ENCODE peak calls at places on chromosomes 7 and 10, in five cellular contexts. W, L, Z, I and A are unnamed samples. For H3K4me1, the result is how much of the 10 kb centered on the place peaks cover.

GRCh38 chr10:90723416-90724068 is 134.3 kb downstream of the HTR7 start:
- DNase-seq in L (no peak), W (no peak), I (no peak), Z (no peak), A (no peak)

GRCh38 chr10:3848768-3849643 is 64.0 kb upstream of the KLF6 start:
- DNase-seq in Z (peak), I (no peak), W (no peak), L (peak), A (no peak)

GRCh38 chr7:137209151-137209822 is 134.2 kb downstream of the PTN start:
- DNase-seq in Z (peak), W (no peak), L (no peak), I (no peak), A (no peak)

GRCh38 chr7:24825315-24825917 is 68.2 kb upstream of the GSDME start:
- DNase-seq in L (peak), I (no peak), W (no peak), Z (no peak), A (no peak)

GRCh38 chr10:8013011-8013410 is 41.5 kb upstream of the GATA3 start:
- DNase-seq in Z (no peak), I (no peak), L (no peak), W (no peak), A (no peak)

GRCh38 chr10:120969219-120969645 is 118.1 kb downstream of the WDR11 start:
- DNase-seq in L (no peak), I (no peak), W (no peak), Z (no peak), A (no peak)

GRCh38 chr10:96380821-96381220 is 22.0 kb upstream of the OPALIN start:
- DNase-seq in L (peak), Z (no peak), W (no peak), I (peak), A (no peak)

GRCh38 chr10:87092861-87093460 is 1.7 kb downstream of the GLUD1 start:
- DNase-seq in L (peak), Z (peak), I (peak), W (no peak), A (no peak)

GRCh38 chr7:1113548-1113885 is 25.6 kb downstream of the GPER1 start:
- DNase-seq in I (no peak), L (no peak), Z (no peak), W (no peak), A (no peak)

GRCh38 chr7:135879238-135879637 is 97.9 kb downstream of the MTPN start:
- DNase-seq in I (no peak), W (no peak), L (peak), Z (peak), A (no peak)

GRCh38 chr7:148809856-148810255 is 74.2 kb downstream of the EZH2 start:
- DNase-seq in L (no peak), I (no peak), Z (no peak), W (no peak), A (no peak)

GRCh38 chr10:17643339-17643754 is 604 bp upstream of the STAM start:
- DNase-seq in W (no peak), I (peak), Z (peak), L (peak), A (peak)

GRCh38 chr7:39304683-39305405 is 261.4 kb upstream of the YAE1 start:
- DNase-seq in W (no peak), I (no peak), L (peak), Z (no peak), A (no peak)

GRCh38 chr7:107277331-107277730 is 108.5 kb downstream of the HBP1 start:
- DNase-seq in Z (peak), W (no peak), L (no peak), I (no peak), A (no peak)

GRCh38 chr10:29585488-29585976 is 49.2 kb downstream of the SVIL start:
- DNase-seq in I (no peak), Z (peak), L (peak), W (no peak), A (peak)

GRCh38 chr10:5996696-5997095 is 19.4 kb upstream of the IL15RA start:
- DNase-seq in W (no peak), Z (no peak), I (no peak), L (no peak), A (no peak)

GRCh38 chr7:68770649-68771048 is 827.6 kb upstream of the AUTS2 start:
- DNase-seq in L (peak), I (peak), W (peak), Z (no peak), A (no peak)

GRCh38 chr10:96287392-96288105 is 16.2 kb upstream of the BLNK start:
- DNase-seq in Z (no peak), I (peak), W (no peak), L (no peak), A (no peak)

GRCh38 chr7:5677538-5678294 is 103.7 kb downstream of the RNF216 start:
- DNase-seq in I (peak), Z (peak), L (peak), W (peak), A (peak)

GRCh38 chr7:5679741-5680473 is 101.6 kb downstream of the RNF216 start:
- DNase-seq in L (no peak), W (no peak), Z (no peak), I (peak), A (no peak)

GRCh38 chr7:5678295-5679046 is 103.0 kb downstream of the RNF216 start:
- DNase-seq in Z (no peak), L (no peak), W (no peak), I (no peak), A (no peak)

GRCh38 chr7:5681423-5681822 is 100.0 kb downstream of the RNF216 start:
- DNase-seq in I (no peak), L (no peak), Z (no peak), W (no peak), A (no peak)

DNA sequence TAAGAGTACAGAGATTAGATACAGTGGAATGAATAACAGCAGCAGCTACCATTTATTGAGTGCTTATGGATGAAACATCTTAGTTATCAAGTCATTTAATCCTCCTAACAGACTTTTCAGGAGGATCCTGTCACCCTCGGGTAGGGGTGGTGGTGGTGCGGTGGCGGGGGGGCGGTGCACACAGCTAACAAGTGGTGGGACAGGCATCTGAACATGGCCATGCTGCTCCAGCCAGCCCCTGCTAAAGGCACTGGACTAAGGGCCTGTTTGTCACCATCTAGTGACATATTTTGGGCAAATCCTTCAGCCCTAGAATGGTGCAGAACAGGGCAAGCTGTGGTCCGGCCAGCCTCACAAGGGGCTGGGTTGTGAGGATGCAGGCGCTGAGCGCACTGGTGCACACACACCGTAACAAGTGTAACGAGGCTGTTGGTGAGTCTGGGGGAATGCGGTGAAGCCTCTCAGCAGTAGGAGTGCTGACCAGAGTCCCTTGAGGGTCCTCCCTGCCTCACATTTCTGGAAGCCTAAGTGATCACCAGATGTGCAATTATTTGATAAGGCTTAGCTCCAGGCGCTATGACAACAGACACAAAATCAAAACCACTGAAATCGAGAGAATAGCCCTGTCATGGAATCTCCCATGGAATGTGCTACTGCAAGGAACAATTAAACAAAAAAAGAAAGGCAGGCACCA is 102.3 kb downstream of the RNF216 start:
- DNase-seq in L (no peak), Z (no peak), I (no peak), W (no peak), A (no peak)
- H3K4me1 ChIP-seq in L (under half), Z (under half), I (under half), W (under half), A (under half)

DNA sequence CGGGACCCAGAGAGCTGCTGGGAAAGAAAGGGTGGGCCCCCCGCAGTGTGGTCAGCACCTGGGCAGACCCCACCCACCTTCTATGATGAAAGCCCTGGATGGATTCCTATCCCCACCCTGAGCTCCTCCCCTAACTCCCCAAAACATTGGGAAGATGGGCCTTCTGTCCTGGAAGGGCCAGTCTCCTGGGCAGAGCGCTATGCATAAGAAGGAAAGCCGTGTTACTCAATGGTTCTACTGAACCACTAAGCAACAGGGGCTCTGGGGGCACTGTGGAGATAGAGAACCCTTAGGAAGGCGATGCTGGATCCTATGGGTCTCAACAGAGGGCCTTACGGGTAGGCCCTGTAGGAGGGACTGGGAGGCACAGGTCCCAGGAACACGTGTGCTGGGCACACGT is 30.7 kb upstream of the INSIG1 start:
- DNase-seq in I (no peak), W (no peak), L (no peak), Z (no peak), A (no peak)
- H3K4me3 ChIP-seq in I (no peak), W (no peak), L (no peak), Z (no peak), A (no peak)

DNA sequence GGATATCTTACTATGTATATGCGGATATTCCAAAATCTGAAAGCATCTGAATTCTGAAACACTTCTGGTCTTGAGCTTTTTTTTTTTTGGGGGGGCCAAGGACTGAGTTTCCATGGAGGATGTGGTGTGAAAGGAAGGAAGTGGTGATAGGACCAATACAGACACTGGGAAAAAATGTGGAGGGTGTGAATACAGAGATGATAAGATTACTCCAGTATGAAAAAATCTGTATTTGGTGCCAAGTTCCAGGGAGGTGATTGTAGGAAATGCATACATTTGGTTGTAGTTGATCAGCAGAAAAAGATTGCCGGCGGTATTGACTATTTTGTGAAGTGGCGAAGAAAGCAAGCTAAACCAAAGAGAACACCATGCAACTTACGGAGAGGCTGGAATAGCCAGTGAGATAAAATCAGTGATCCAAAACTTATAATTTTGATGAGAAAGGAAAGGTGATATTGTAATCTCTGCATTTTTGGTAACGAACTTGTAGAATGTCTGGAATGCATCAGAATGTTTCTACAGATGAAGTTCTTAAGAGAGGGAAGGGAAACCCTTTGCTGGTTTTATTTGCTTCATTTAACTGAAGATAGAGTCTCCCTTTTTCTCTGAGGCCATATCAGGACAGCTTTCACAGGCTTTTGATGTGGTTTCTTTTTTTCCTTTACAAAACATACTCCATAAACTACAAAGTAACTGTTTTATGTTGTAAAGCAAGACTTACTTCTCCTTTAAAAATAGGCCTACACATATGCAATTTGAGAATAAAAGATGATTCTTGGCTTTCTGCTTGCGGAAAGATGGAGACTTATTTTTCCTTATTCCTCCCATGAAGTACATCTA is 6.0 kb downstream of the WDR37 start:
- DNase-seq in W (no peak), I (no peak), L (peak), Z (peak), A (no peak)
- H3K4me1 ChIP-seq in W (under half), I (under half), L (under half), Z (under half), A (under half)

DNA sequence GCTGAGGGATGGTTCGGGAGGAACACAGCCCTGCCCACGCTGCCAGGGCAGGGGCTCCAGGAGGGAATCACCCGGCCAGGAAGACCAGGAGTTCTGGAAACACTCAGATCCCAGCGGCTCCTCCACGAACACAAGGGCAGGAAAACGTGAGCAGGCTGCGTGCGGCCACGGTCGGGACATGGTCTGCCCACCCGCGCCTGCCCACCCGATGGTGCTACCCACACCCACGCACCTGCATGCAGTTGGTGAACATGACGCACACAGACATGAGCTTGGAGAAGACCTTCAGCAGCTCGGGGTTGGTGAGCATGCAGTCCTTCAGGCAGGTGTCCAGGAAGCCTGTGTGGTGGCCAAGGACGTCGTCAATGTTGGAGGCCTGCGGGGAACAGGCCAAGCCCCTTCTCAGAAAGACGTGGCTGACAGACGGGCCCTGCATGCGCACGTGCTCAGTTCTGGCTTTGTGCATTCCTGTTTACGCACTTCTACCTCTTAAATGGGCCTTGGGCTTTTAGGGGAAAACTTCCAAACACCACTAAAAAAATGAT is 6.2 kb upstream of the ADAM8 start:
- DNase-seq in L (no peak), W (no peak), I (no peak), Z (no peak), A (no peak)
- H3K4me3 ChIP-seq in L (no peak), W (no peak), I (no peak), Z (no peak), A (no peak)

DNA sequence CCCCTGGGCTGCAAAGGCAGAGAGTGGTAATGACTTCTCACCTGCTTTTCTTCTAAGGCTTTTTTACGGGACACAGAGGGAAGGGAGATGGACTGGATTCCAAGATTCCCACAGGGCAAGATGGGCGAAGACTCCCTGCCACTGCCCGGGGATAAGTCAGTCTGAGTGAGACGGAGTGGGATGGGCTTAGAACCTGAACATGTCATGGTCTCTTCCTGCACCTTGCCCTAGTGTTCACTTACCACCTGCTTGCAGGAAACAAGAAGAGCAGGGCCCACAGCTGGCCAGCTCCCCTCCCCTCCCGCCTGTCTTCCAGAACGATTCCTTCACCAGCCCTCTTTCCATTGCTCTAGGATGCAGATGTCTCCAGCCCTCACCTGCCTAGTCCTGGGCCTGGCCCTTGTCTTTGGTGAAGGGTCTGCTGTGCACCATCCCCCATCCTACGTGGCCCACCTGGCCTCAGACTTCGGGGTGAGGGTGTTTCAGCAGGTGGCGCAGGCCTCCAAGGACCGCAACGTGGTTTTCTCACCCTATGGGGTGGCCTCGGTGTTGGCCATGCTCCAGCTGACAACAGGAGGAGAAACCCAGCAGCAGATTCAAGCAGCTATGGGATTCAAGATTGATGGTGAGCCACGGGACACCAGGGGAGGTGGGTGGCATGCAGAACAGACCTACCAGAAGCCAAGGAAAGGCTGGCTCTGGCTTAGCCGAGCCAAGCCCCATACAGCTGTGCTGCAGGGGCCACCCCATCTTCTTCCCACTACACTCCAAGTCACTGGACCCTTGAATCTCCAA is 1.3 kb downstream of the SERPINE1 start:
- DNase-seq in L (peak), W (no peak), Z (no peak), I (no peak), A (no peak)
- H3K4me1 ChIP-seq in L (half or more), W (under half), Z (under half), I (under half), A (under half)

DNA sequence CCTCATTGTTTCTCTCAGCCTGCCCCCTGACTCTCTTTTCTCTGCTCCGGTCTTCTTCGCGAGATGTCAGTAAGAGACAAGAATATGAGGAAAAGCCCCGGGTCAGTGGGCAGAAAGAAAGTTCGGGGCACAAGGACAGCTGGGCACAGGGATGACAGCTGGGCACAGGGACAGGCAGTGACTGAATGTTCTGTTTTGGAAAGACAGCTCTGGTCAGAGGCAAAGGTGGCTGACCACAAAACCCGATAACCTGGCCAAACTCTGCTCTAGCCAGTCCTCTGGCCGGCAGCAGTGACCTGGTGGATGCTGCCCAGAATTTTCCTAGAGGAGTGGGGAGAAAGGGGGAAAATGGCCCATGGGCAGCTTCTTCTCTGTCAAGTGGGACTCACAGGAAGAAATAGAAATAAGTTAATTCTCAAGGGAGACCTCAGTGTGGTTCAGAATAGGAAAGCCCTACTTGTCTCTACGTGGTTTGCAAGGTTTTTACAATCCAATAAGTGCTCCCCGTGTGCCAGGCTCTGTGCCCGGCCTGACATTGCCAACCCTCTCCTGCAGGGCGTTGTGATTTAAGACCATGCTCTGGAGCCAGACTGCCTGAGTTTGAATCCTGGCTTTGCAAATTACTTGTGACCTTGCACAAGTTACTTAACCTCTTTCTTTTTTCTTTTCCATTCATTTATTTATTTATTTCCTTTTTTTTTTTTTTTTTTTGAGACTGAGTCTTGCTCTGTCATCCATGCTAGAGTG is 110.6 kb upstream of the ZNF716 start:
- DNase-seq in W (no peak), L (no peak), I (no peak), Z (no peak), A (no peak)
- H3K4me3 ChIP-seq in W (no peak), L (no peak), I (no peak), Z (no peak), A (no peak)

DNA sequence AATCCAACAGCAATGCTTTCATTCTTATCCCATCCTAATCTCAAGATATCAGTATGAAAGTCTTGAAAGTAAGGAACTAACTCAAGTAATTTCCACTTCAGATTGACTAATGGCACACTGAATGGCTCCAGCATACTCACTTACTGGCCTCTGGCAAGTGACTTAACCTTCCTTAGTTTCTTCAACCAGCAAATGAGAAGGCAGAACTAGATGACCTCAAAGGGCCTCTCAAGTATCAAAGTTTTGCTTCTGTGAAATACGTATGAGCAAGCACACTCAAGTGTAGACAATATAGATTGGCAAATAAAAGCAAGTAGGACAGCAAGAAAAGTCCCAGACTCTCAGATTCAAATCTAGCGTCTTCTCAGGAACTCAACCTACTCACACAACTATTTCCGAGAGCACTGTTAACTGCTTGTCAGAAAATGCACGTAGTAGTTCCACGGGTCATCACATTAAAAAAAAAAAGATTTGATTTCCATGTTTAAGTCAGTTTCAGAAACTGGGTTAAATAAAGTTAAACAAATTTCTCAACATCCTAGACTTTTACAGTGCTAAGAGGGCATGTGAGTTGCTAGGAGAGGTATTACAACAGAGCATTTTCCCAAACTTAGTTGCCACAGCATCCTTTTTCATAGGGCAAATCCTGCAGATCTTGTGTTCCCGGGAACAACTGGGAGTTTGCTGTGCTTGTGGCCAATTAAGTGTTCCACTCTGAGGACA is 276.9 kb upstream of the KLF14 start:
- DNase-seq in Z (peak), W (no peak), I (no peak), L (peak), A (no peak)
- H3K4me1 ChIP-seq in Z (under half), W (under half), I (under half), L (half or more), A (under half)

GRCh38 chr7:18566205-18566604 is 70.7 kb downstream of the HDAC9 start:
- DNase-seq in Z (no peak), I (no peak), W (no peak), L (no peak), A (no peak)

GRCh38 chr7:18564779-18565178 is 69.2 kb downstream of the HDAC9 start:
- DNase-seq in Z (no peak), I (no peak), W (no peak), L (no peak), A (no peak)

GRCh38 chr7:18565337-18565736 is 69.8 kb downstream of the HDAC9 start:
- DNase-seq in L (no peak), I (no peak), W (no peak), Z (no peak), A (no peak)

GRCh38 chr7:18570441-18570840 is 74.9 kb downstream of the HDAC9 start:
- DNase-seq in Z (no peak), L (no peak), I (no peak), W (no peak), A (no peak)

GRCh38 chr7:18566829-18567228 is 71.3 kb downstream of the HDAC9 start:
- DNase-seq in Z (no peak), I (no peak), L (no peak), W (no peak), A (no peak)
- H3K4me3 ChIP-seq in Z (no peak), I (no peak), L (no peak), W (no peak), A (no peak)

GRCh38 chr7:101858437-101859385 is 41.3 kb downstream of the CUX1 start:
- DNase-seq in I (peak), L (no peak), W (no peak), Z (no peak), A (no peak)
- H3K4me1 ChIP-seq in I (under half), L (under half), W (under half), Z (under half), A (under half)